ENCODE peak calls at places on chromosomes 5 and 9, in ten cellular contexts. D is lower leg skin, T is neural progenitor cell, L is GM20000, Y is cardiac fibroblast, Z is HFFc6, A is osteocyte, X is endothelial cell, N is thyroid gland, E is heart left ventricle. H is an unnamed sample.

GRCh38 chr5:10536931-10537579 is 26.8 kb upstream of the ANKRD33B start:
- DNase-seq in D (no peak), T (no peak), L (peak; percentile 51), Y (peak; percentile 45), Z (no peak), A (no peak), X (no peak), N (no peak), E (no peak), H (no peak)

GRCh38 chr5:41156739-41157138 is 56.6 kb downstream of the C6 start:
- DNase-seq in D (no peak), T (no peak), L (no peak), Y (peak; percentile 75), Z (no peak), A (no peak), X (no peak), N (no peak), E (no peak), H (peak; percentile 70)

GRCh38 chr9:79431019-79431679 is 140.6 kb upstream of the TLE4 start:
- DNase-seq in D (no peak), T (no peak), L (no peak), Y (no peak), Z (no peak), A (no peak), X (no peak), N (no peak), E (no peak), H (no peak)

GRCh38 chr5:170503970-170504525 is at the start of gene KCNIP1:
- DNase-seq in D (no peak), T (peak; percentile 87), L (no peak), Y (no peak), Z (no peak), A (no peak), X (peak; percentile 53), N (peak; percentile 35), E (no peak), H (peak; percentile 14)

GRCh38 chr5:45094876-45095275 is 286.1 kb downstream of the MRPS30 start:
- DNase-seq in D (no peak), T (no peak), L (no peak), Y (no peak), Z (no peak), A (no peak), X (no peak), N (no peak), E (no peak), H (no peak)

GRCh38 chr9:35385042-35385441 is 104.9 kb upstream of the RUSC2 start:
- DNase-seq in D (no peak), T (peak; percentile 38), L (no peak), Y (peak; percentile 84), Z (peak; percentile 66), A (no peak), X (no peak), N (no peak), E (no peak), H (peak; percentile 85)

GRCh38 chr5:179405426-179406030 is 60.3 kb upstream of the ADAMTS2 start:
- DNase-seq in D (peak; percentile 79), T (no peak), L (no peak), Y (no peak), Z (no peak), A (peak; percentile 78), X (no peak), N (no peak), E (no peak), H (no peak)

GRCh38 chr5:128673970-128674369 is 135.9 kb upstream of the FBN2 start:
- DNase-seq in D (no peak), T (peak; percentile 77), L (no peak), Y (no peak), Z (no peak), A (no peak), X (no peak), N (no peak), E (no peak), H (peak; percentile 54)

GRCh38 chr9:72497476-72498065 is 23.8 kb upstream of the TMC1 start:
- DNase-seq in D (no peak), T (no peak), L (no peak), Y (no peak), Z (no peak), A (no peak), X (no peak), N (no peak), E (no peak), H (no peak)

GRCh38 chr5:142897328-142897727 is 127.2 kb downstream of the ARHGAP26 start:
- DNase-seq in D (no peak), T (no peak), L (no peak), Y (no peak), Z (no peak), A (no peak), X (no peak), N (no peak), E (no peak), H (no peak)

GRCh38 chr9:93122721-93123221 is 11.3 kb downstream of the NINJ1 start:
- DNase-seq in D (peak; percentile 84), T (no peak), L (no peak), Y (no peak), Z (no peak), A (no peak), X (peak; percentile 2), N (peak; percentile 1), E (no peak), H (no peak)

GRCh38 chr5:13276143-13276542 is 668.3 kb downstream of the DNAH5 start:
- DNase-seq in D (no peak), T (no peak), L (no peak), Y (no peak), Z (no peak), A (no peak), X (no peak), N (no peak), E (no peak), H (peak; percentile 1)

GRCh38 chr5:172223901-172224873 is 30.2 kb downstream of the EFCAB9 start:
- DNase-seq in D (no peak), T (peak; percentile 56), L (peak; percentile 45), Y (no peak), Z (no peak), A (no peak), X (no peak), N (no peak), E (no peak), H (no peak)

GRCh38 chr5:142617416-142617815 is 68.5 kb downstream of the FGF1 start:
- DNase-seq in D (no peak), T (no peak), L (no peak), Y (no peak), Z (no peak), A (no peak), X (no peak), N (no peak), E (no peak), H (no peak)

GRCh38 chr9:130448771-130449170 is 4.0 kb downstream of the ASS1 start:
- DNase-seq in D (no peak), T (no peak), L (no peak), Y (no peak), Z (no peak), A (no peak), X (no peak), N (no peak), E (no peak), H (no peak)

GRCh38 chr9:4366649-4367330 is 66.9 kb upstream of the GLIS3 start:
- DNase-seq in D (no peak), T (peak; percentile 64), L (peak; percentile 33), Y (peak; percentile 71), Z (peak; percentile 63), A (no peak), X (peak; percentile 42), N (peak; percentile 41), E (no peak), H (peak; percentile 69)

GRCh38 chr5:180213256-180213600 is 4.2 kb upstream of the RASGEF1C start:
- DNase-seq in D (peak; percentile 32), T (no peak), L (no peak), Y (no peak), Z (no peak), A (no peak), X (no peak), N (no peak), E (no peak), H (no peak)

GRCh38 chr9:87494970-87495471 is 2.6 kb upstream of the DAPK1 start:
- DNase-seq in D (no peak), T (no peak), L (peak; percentile 42), Y (peak; percentile 53), Z (no peak), A (no peak), X (no peak), N (no peak), E (no peak), H (no peak)

DNA sequence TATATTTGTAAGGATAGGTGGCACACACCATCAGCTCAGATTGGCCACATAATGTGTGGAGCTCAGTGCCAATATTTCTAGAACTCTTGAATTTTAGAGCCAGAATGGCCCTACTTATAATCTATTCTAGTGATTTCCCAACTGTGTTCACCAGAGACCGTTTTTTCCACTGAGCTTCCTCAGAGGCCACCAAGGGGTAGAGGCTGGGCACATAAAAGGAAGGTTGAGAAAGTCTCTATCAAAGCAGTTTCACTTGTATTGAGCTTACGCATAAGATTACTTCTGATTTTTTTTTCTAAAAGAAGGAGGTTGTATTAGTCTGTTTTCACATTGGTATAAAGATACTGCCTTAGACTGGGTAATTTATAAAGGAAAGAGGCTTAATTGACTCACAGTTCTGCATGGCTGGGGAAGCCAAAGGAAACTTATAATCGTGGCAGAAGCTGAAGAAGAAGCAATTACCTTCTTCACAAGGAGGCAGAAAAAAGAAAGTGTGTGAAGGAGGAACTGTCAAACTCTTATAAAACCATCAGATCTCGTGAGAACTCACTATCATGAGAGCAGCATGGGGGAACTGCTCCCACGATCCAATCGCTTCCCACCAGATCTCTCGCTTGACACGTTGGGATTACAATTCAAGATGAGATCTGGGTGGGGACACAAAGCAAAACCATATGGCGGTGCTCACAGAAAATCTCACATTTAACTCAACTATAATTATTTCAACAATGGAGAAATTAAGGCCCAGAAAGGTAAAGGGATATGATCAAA is 27.3 kb downstream of the DPYSL3 start:
- DNase-seq in D (no peak), T (no peak), L (no peak), Y (peak; percentile 63), Z (no peak), A (no peak), X (no peak), N (no peak), E (no peak), H (peak; percentile 8)
- TF ChIP-seq CTCF in D (no peak), T (no peak), L (no peak), Y (no peak), Z (no peak), A (no peak), X (no peak), N (no peak), E (no peak), H (no peak)

GRCh38 chr5:173473293-173473692 is 143.2 kb downstream of the BOD1 start:
- DNase-seq in D (no peak), T (no peak), L (no peak), Y (no peak), Z (no peak), A (no peak), X (no peak), N (peak; percentile 58), E (no peak), H (peak; percentile 40)
- TF ChIP-seq CTCF in D (no peak), T (no peak), L (no peak), Y (no peak), Z (no peak), A (no peak), X (no peak), N (no peak), E (no peak), H (no peak)

GRCh38 chr9:99264070-99264469 is 42.0 kb downstream of the SEC61B start:
- DNase-seq in D (no peak), T (peak; percentile 39), L (no peak), Y (no peak), Z (no peak), A (no peak), X (peak; percentile 18), N (no peak), E (no peak), H (peak; percentile 35)
- TF ChIP-seq CTCF in D (no peak), T (peak; percentile 49), L (no peak), Y (peak; percentile 38), Z (peak; percentile 73), A (peak; percentile 21), X (peak; percentile 41), N (peak; percentile 13), E (no peak), H (peak; percentile 56)

GRCh38 chr5:132901730-132902129 is 28.3 kb downstream of the LEAP2 start:
- DNase-seq in D (no peak), T (no peak), L (no peak), Y (no peak), Z (no peak), A (no peak), X (no peak), N (no peak), E (no peak), H (peak; percentile 22)
- TF ChIP-seq CTCF in D (no peak), T (no peak), L (no peak), Y (no peak), Z (peak; percentile 7), A (no peak), X (no peak), N (no peak), E (no peak), H (peak; percentile 15)